ENCODE peak calls at places on chromosome 20, in five cellular contexts. N, T, L, U and G are unnamed samples.

GRCh38 chr20:48338717-48339116 is 489.1 kb downstream of the PREX1 start:
- DNase-seq in N (no peak), T (no peak), L (no peak), U (no peak), G (no peak)

GRCh38 chr20:10508060-10508459 is 73.0 kb downstream of the SLX4IP start:
- DNase-seq in N (no peak), T (peak), L (peak), U (peak), G (peak)

GRCh38 chr20:51085761-51086160 is 62.9 kb upstream of the KCNG1 start:
- DNase-seq in N (no peak), T (no peak), L (peak), U (no peak), G (no peak)

GRCh38 chr20:46695888-46696287 is 6.6 kb upstream of the TP53RK start:
- DNase-seq in N (no peak), T (no peak), L (no peak), U (no peak), G (no peak)

GRCh38 chr20:33163856-33164762 is 3.9 kb upstream of the BPIFA2 start:
- DNase-seq in N (no peak), T (no peak), L (no peak), U (no peak), G (no peak)

GRCh38 chr20:53352727-53353440 is 240.8 kb downstream of the ZNF217 start:
- DNase-seq in N (no peak), T (no peak), L (no peak), U (no peak), G (no peak)

GRCh38 chr20:62350098-62350628 is 16.9 kb downstream of the LAMA5 start:
- DNase-seq in N (peak), T (no peak), L (peak), U (peak), G (no peak)

GRCh38 chr20:37081717-37082289 is 14.0 kb downstream of the RBL1 start:
- DNase-seq in N (no peak), T (no peak), L (no peak), U (no peak), G (no peak)

GRCh38 chr20:48128436-48128835 is 343.2 kb upstream of the SULF2 start:
- DNase-seq in N (no peak), T (no peak), L (no peak), U (no peak), G (peak)

GRCh38 chr20:35601021-35601973 is 14.3 kb upstream of the SPAG4 start:
- DNase-seq in N (peak), T (peak), L (no peak), U (peak), G (peak)

GRCh38 chr20:63064310-63064709 is 57.5 kb upstream of the BHLHE23 start:
- DNase-seq in N (no peak), T (no peak), L (no peak), U (peak), G (peak)

GRCh38 chr20:51446656-51447055 is 95.9 kb downstream of the NFATC2 start:
- DNase-seq in N (no peak), T (no peak), L (peak), U (peak), G (peak)

GRCh38 chr20:54624701-54625472 is 149.5 kb downstream of the DOK5 start:
- DNase-seq in N (no peak), T (no peak), L (no peak), U (no peak), G (no peak)

GRCh38 chr20:9359561-9360308 is 154.7 kb upstream of the LAMP5 start:
- DNase-seq in N (peak), T (peak), L (peak), U (no peak), G (peak)

GRCh38 chr20:48404598-48404997 is 423.2 kb downstream of the PREX1 start:
- DNase-seq in N (no peak), T (no peak), L (peak), U (no peak), G (no peak)

GRCh38 chr20:63441777-63442493 is 30.5 kb downstream of the KCNQ2 start:
- DNase-seq in N (peak), T (peak), L (peak), U (peak), G (no peak)

GRCh38 chr20:61857884-61858283 is 207.8 kb downstream of the TAF4 start:
- DNase-seq in N (no peak), T (no peak), L (no peak), U (no peak), G (no peak)

GRCh38 chr20:10843161-10843711 is 169.4 kb upstream of the JAG1 start:
- DNase-seq in N (no peak), T (no peak), L (no peak), U (no peak), G (no peak)

GRCh38 chr20:37651932-37652331 is 41.9 kb upstream of the CTNNBL1 start:
- DNase-seq in N (peak), T (no peak), L (peak), U (peak), G (no peak)

GRCh38 chr20:49045440-49046086 is 549 bp upstream of the CSE1L start:
- DNase-seq in N (peak), T (peak), L (no peak), U (peak), G (peak)

GRCh38 chr20:49186535-49187329 is 1.4 kb downstream of the STAU1 start:
- DNase-seq in N (peak), T (peak), L (no peak), U (peak), G (peak)

GRCh38 chr20:48945840-48946514 is 24.5 kb downstream of the ARFGEF2 start:
- DNase-seq in N (peak), T (peak), L (peak), U (no peak), G (no peak)

GRCh38 chr20:38499366-38499765 is 26.7 kb downstream of the RALGAPB start:
- DNase-seq in N (no peak), T (no peak), L (no peak), U (no peak), G (no peak)

GRCh38 chr20:12605751-12606150 is 403.0 kb upstream of the SPTLC3 start:
- DNase-seq in N (no peak), T (no peak), L (no peak), U (no peak), G (no peak)

GRCh38 chr20:40156600-40157307 is 532.3 kb downstream of the MAFB start:
- DNase-seq in N (no peak), T (no peak), L (no peak), U (no peak), G (no peak)

GRCh38 chr20:9989066-9989724 is 45.6 kb upstream of the ANKEF1 start:
- DNase-seq in N (no peak), T (no peak), L (no peak), U (no peak), G (no peak)

GRCh38 chr20:1971893-1972586 is 21.8 kb downstream of the PDYN start:
- DNase-seq in N (no peak), T (no peak), L (no peak), U (no peak), G (no peak)

GRCh38 chr20:2688041-2688591 is 4.5 kb upstream of the EBF4 start:
- DNase-seq in N (peak), T (no peak), L (peak), U (peak), G (peak)

GRCh38 chr20:16641511-16641910 is 68.3 kb upstream of the KIF16B start:
- DNase-seq in N (no peak), T (no peak), L (no peak), U (no peak), G (no peak)

GRCh38 chr20:49768204-49769124 is 44.2 kb upstream of the SLC9A8 start:
- DNase-seq in N (peak), T (peak), L (no peak), U (peak), G (peak)

GRCh38 chr20:51640743-51641142 is 98.2 kb upstream of the NFATC2 start:
- DNase-seq in N (no peak), T (no peak), L (no peak), U (no peak), G (no peak)

GRCh38 chr20:6692566-6693168 is 74.8 kb upstream of the BMP2 start:
- DNase-seq in N (no peak), T (no peak), L (no peak), U (no peak), G (no peak)

GRCh38 chr20:32437391-32438074 is 79.4 kb downstream of the ASXL1 start:
- DNase-seq in N (no peak), T (no peak), L (no peak), U (no peak), G (no peak)

GRCh38 chr20:53839423-53840176 is 230.8 kb downstream of the BCAS1 start:
- DNase-seq in N (peak), T (no peak), L (no peak), U (peak), G (no peak)

GRCh38 chr20:1568166-1568490 is 10.6 kb upstream of the SIRPD start:
- DNase-seq in N (no peak), T (no peak), L (no peak), U (no peak), G (no peak)

DNA sequence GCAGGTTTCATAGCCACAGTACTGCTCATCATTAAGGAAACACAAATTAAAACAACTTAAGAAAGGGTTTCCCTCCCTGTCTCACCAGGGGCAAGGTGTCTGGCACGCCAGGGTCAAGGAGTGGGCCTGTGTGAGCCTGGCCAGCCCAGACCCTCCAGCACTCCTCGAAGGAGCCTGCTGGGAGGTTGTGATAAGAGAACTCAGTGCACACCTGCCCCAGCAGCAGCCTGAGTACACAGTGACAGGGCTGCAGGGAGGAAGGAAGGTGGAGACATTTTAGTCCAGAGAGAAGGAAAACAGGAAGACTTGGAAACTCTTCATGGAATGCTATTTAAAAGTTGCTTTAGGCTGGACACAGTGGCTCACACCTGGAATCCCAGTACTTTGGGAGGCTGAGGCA is 14.1 kb downstream of the NINL start:
- DNase-seq in N (peak), T (no peak), L (no peak), U (no peak), G (no peak)
- TF ChIP-seq CTCF in N (no peak), T (no peak), L (no peak), U (no peak), G (no peak)

GRCh38 chr20:4814696-4815252 is 93.1 kb downstream of the PRND start:
- DNase-seq in N (peak), T (no peak), L (no peak), U (peak), G (no peak)
- TF ChIP-seq POLR2A in N (no peak), T (no peak), L (no peak), U (no peak), G (no peak)

GRCh38 chr20:45355685-45356084 is 7.3 kb upstream of the SYS1 start:
- DNase-seq in N (no peak), T (no peak), L (no peak), U (no peak), G (no peak)
- H3K27ac ChIP-seq in N (peak), T (peak), L (no peak), U (no peak), G (peak)

GRCh38 chr20:17968366-17969275 is at the start of the genes MGME1 and SNX5:
- DNase-seq in N (peak), T (peak), L (peak), U (peak), G (peak)
- TF ChIP-seq CTCF in N (no peak), T (no peak), L (no peak), U (no peak), G (no peak)

GRCh38 chr20:57568960-57569359 is 8.1 kb downstream of the PCK1 start:
- DNase-seq in N (no peak), T (no peak), L (no peak), U (no peak), G (no peak)
- TF ChIP-seq POLR2A in N (no peak), T (no peak), L (no peak), U (no peak), G (no peak)

GRCh38 chr20:58905236-58905635 is 52.7 kb downstream of the GNAS start:
- DNase-seq in N (no peak), T (no peak), L (no peak), U (no peak), G (no peak)
- H3K27ac ChIP-seq in N (no peak), T (no peak), L (no peak), U (no peak), G (no peak)

DNA sequence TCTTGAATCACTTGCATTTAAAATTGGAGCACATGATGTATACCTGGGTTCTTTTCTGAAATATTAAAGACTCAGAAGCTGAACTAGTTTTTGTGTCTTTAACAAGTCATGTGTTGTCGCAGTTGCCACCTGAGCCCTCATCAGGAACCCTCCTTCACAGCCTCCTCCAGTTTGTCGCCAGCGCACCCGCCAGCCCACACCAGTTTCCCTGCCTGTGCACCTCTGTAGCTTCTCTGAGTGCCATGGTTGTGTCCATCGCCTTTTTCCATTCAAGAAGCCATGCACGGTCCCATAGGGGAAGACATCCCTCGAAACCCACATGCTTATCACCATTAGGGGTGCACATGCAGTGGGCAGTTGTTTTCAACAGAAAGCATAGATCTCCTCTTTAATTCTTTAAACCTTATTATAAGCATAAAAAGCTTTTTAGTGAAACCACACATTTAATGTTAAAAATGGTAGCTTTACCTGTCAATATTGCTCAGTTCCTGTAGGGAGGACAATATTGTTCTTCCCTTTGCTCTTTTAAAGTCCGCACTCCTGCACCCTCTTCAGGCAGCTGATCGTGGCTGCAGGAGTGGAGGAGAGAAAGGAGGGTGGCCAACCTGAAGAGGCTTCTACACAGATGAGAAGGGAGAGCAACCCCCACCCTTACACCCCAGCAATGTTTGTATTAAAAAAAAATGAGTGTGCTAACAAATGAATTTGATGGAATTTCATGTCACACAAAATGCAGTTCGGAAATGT is 121.9 kb downstream of the CFAP61 start:
- DNase-seq in N (no peak), T (no peak), L (no peak), U (no peak), G (no peak)
- TF ChIP-seq CTCF in N (no peak), T (no peak), L (no peak), U (no peak), G (no peak)